ENCODE peak calls at places on chromosomes 1 and 21, in seven cellular contexts. X is AG04449, P is prostate gland, Q is hepatocyte, W is Peyer's patch, S is fibroblast of villous mesenchyme, U is A549. K is an unnamed sample.
A peak's percentile ranks its signal among the peaks of the same experiment; 100 is the strongest.

GRCh38 chr1:213622365-213623087 is 365.2 kb upstream of the PROX1 start:
- DNase-seq in X (no peak), Q (no peak), W (no peak), S (no peak), P (no peak), U (no peak), K (no peak)

GRCh38 chr1:109887890-109888289 is 22.8 kb upstream of the CSF1 start:
- DNase-seq in P (no peak), U (no peak), W (peak; percentile 43), S (no peak), Q (no peak), X (no peak), K (no peak)

GRCh38 chr1:76871355-76871974 is 4.2 kb downstream of the ST6GALNAC5 start:
- DNase-seq in U (no peak), W (no peak), P (no peak), S (no peak), X (no peak), Q (no peak), K (no peak)

GRCh38 chr1:935751-936231 is 12.1 kb downstream of the SAMD11 start:
- DNase-seq in W (no peak), S (no peak), U (no peak), P (no peak), X (no peak), Q (peak; percentile 80), K (no peak)

GRCh38 chr1:216119600-216119999 is 303.6 kb downstream of the USH2A start:
- DNase-seq in W (no peak), Q (peak; percentile 38), X (no peak), U (peak; percentile 39), P (no peak), S (peak; percentile 11), K (peak; percentile 29)

GRCh38 chr1:244665771-244666217 is 12.9 kb downstream of the DESI2 start:
- DNase-seq in Q (no peak), S (peak; percentile 22), P (no peak), X (no peak), W (no peak), U (no peak), K (peak; percentile 52)

GRCh38 chr1:39085174-39085573 is 59.0 kb downstream of the NDUFS5 start:
- DNase-seq in W (no peak), P (no peak), Q (no peak), X (no peak), U (no peak), S (no peak), K (no peak)

GRCh38 chr21:46294647-46295176 is 8.6 kb downstream of the YBEY start:
- DNase-seq in P (no peak), Q (no peak), S (peak; percentile 53), X (no peak), U (no peak), W (no peak), K (peak; percentile 69)

GRCh38 chr1:230713915-230714764 is at the start of gene AGT:
- DNase-seq in X (peak; percentile 69), Q (peak; percentile 77), U (no peak), W (peak; percentile 21), S (peak; percentile 61), P (peak; percentile 71), K (peak; percentile 87)

GRCh38 chr21:39153373-39153772 is 29.9 kb downstream of the PSMG1 start:
- DNase-seq in Q (no peak), S (peak; percentile 24), W (no peak), P (no peak), U (peak; percentile 10), X (no peak), K (no peak)

GRCh38 chr1:220815409-220815808 is 28.7 kb downstream of the MTARC1 start:
- DNase-seq in S (no peak), P (no peak), U (no peak), W (no peak), Q (no peak), X (no peak), K (no peak)

GRCh38 chr1:15280416-15280815 is 33.4 kb downstream of the FHAD1 start:
- DNase-seq in U (no peak), P (no peak), X (no peak), W (no peak), S (no peak), Q (no peak), K (no peak)

GRCh38 chr1:116345830-116346229 is 27.2 kb upstream of the ATP1A1 start:
- DNase-seq in P (no peak), W (no peak), X (no peak), U (no peak), Q (no peak), S (no peak), K (no peak)

GRCh38 chr1:153572569-153573015 is 6.9 kb upstream of the S100A2 start:
- DNase-seq in S (peak; percentile 83), P (peak; percentile 89), W (peak; percentile 79), Q (peak; percentile 83), U (peak; percentile 86), X (no peak), K (peak; percentile 85)

GRCh38 chr1:224779491-224780020 is 149.9 kb upstream of the DNAH14 start:
- DNase-seq in W (no peak), U (no peak), P (no peak), S (no peak), X (no peak), Q (no peak), K (no peak)

GRCh38 chr1:9687120-9687875 is 35.8 kb downstream of the PIK3CD start:
- DNase-seq in Q (peak; percentile 84), P (peak; percentile 65), W (peak; percentile 78), U (peak; percentile 56), S (peak; percentile 43), X (peak; percentile 9), K (peak; percentile 40)

GRCh38 chr1:94864821-94865220 is 44.7 kb downstream of the SLC44A3 start:
- DNase-seq in Q (peak; percentile 44), S (peak; percentile 91), P (peak; percentile 58), W (no peak), U (peak; percentile 2), X (no peak), K (peak; percentile 50)

GRCh38 chr21:45869121-45870007 is 112.2 kb upstream of the COL6A1 start:
- DNase-seq in P (no peak), Q (no peak), X (no peak), W (no peak), S (peak; percentile 76), U (no peak), K (peak; percentile 50)

GRCh38 chr1:151130837-151131586 is 15.4 kb downstream of the SEMA6C start:
- DNase-seq in U (no peak), W (peak; percentile 73), Q (peak; percentile 90), P (peak; percentile 90), S (peak; percentile 91), X (peak; percentile 17), K (peak; percentile 82)
- H3K4me3 ChIP-seq in U (no peak overlapping the region), W (peak overlapping the region; percentile 35), Q (peak overlapping the region; percentile 22), P (peak overlapping the region; percentile 21), S (peak overlapping the region; percentile 52), X (peak overlapping the region; percentile 44), K (peak overlapping the region; percentile 53)

GRCh38 chr1:211637066-211637465 is 38.4 kb downstream of the NEK2 start:
- DNase-seq in W (no peak), U (no peak), P (no peak), S (no peak), X (no peak), Q (no peak), K (no peak)

GRCh38 chr1:211634931-211635330 is 40.5 kb downstream of the NEK2 start:
- DNase-seq in Q (no peak), U (no peak), P (no peak), W (no peak), S (no peak), X (no peak), K (no peak)

GRCh38 chr1:211634461-211634860 is 41.0 kb downstream of the NEK2 start:
- DNase-seq in P (no peak), W (no peak), S (no peak), Q (no peak), U (no peak), X (no peak), K (no peak)

GRCh38 chr1:211633523-211633843 is 41.9 kb downstream of the NEK2 start:
- DNase-seq in Q (no peak), U (no peak), P (no peak), X (no peak), W (no peak), S (no peak), K (no peak)

GRCh38 chr1:211635602-211636205 is 39.7 kb downstream of the NEK2 start:
- DNase-seq in Q (no peak), P (no peak), S (no peak), U (no peak), W (no peak), X (no peak), K (peak; percentile 40)
- TF ChIP-seq CTCF in Q (no peak), P (no peak), S (no peak), U (no peak), W (no peak), X (no peak), K (no peak)

GRCh38 chr1:53944469-53945182 is 873 bp downstream of the IFT25 start:
- DNase-seq in U (no peak), P (no peak), S (no peak), W (no peak), X (no peak), Q (no peak), K (no peak)

GRCh38 chr1:53943490-53944043 is 1.9 kb downstream of the IFT25 start:
- DNase-seq in X (no peak), U (no peak), Q (no peak), S (no peak), P (no peak), W (no peak), K (no peak)

GRCh38 chr1:53945433-53946251 is at the start of gene IFT25:
- DNase-seq in P (peak; percentile 97), U (peak; percentile 94), S (peak; percentile 98), X (peak; percentile 74), W (peak; percentile 98), Q (peak; percentile 99), K (peak; percentile 96)

GRCh38 chr1:53946252-53947171 is at the start of gene LRRC42:
- DNase-seq in X (no peak), P (no peak), S (no peak), U (no peak), Q (peak; percentile 95), W (no peak), K (no peak)

GRCh38 chr1:53945183-53945432 is 391 bp downstream of the IFT25 start:
- DNase-seq in U (no peak), P (no peak), W (no peak), X (no peak), S (no peak), Q (no peak), K (no peak)
- H3K4me3 ChIP-seq in U (peak overlapping the region; percentile 72), P (peak overlapping the region; percentile 76), W (peak overlapping the region; percentile 87), X (peak overlapping the region; percentile 97), S (peak overlapping the region; percentile 96), Q (peak overlapping the region; percentile 65), K (peak overlapping the region; percentile 93)

GRCh38 chr1:232283864-232284263 is 346.1 kb downstream of the SIPA1L2 start:
- DNase-seq in W (no peak), S (peak; percentile 35), Q (peak; percentile 43), X (no peak), U (no peak), P (no peak), K (no peak)

GRCh38 chr1:232280910-232281309 is 349.0 kb downstream of the SIPA1L2 start:
- DNase-seq in U (no peak), Q (no peak), S (no peak), P (no peak), W (no peak), X (no peak), K (no peak)

GRCh38 chr1:232279909-232280308 is 350.0 kb downstream of the SIPA1L2 start:
- DNase-seq in P (no peak), U (no peak), X (no peak), W (no peak), Q (no peak), S (no peak), K (no peak)

GRCh38 chr1:232285138-232285537 is 344.8 kb downstream of the SIPA1L2 start:
- DNase-seq in U (no peak), W (no peak), S (no peak), Q (no peak), P (no peak), X (no peak), K (no peak)

GRCh38 chr1:232282541-232282940 is 347.4 kb downstream of the SIPA1L2 start:
- DNase-seq in S (no peak), P (no peak), X (no peak), W (no peak), Q (no peak), U (no peak), K (peak; percentile 14)
- TF ChIP-seq CTCF in S (no peak), P (no peak), X (no peak), W (no peak), Q (no peak), U (no peak), K (no peak)